ENCODE peak calls at places on chromosomes 3 and 15, in six cellular contexts. Q is cardiac fibroblast; I is COR-L47; V is anterior cingulate cortex; Z is WERI-Rb-1; M is activated CD4-positive, alpha-beta T cell treated with anti-CD3 and anti-CD28 coated beads, Interleukin-2, amount 50 U/mL, for 48 hours. B is an unnamed sample.
A peak's percentile ranks its signal among the peaks of the same experiment; 100 is the strongest.

GRCh38 chr3:84680700-84681099 is 278.1 kb upstream of the CADM2 start:
- DNase-seq in I (no peak), Z (no peak), M (no peak), Q (no peak), V (no peak), B (no peak)

GRCh38 chr3:30458376-30458775 is 148.0 kb upstream of the TGFBR2 start:
- DNase-seq in I (no peak), Q (no peak), V (no peak), Z (no peak), M (no peak), B (no peak)

GRCh38 chr3:195549001-195549400 is 5.9 kb upstream of the PPP1R2 start:
- DNase-seq in Z (no peak), V (no peak), Q (no peak), M (no peak), I (no peak), B (no peak)

GRCh38 chr3:141431411-141432378 is 55.1 kb upstream of the RASA2 start:
- DNase-seq in Q (no peak), V (peak; percentile 18), Z (no peak), M (no peak), I (no peak), B (no peak)

GRCh38 chr15:95884276-95884675 is 446.2 kb upstream of the NR2F2 start:
- DNase-seq in Z (no peak), M (no peak), Q (no peak), I (no peak), V (no peak), B (no peak)

GRCh38 chr15:92687183-92687582 is 31.6 kb upstream of the FAM174B start:
- DNase-seq in Q (no peak), I (no peak), Z (no peak), M (no peak), V (no peak), B (no peak)

GRCh38 chr15:43958894-43959330 is 132.1 kb downstream of the WDR76 start:
- DNase-seq in I (no peak), Z (no peak), V (no peak), Q (peak; percentile 82), M (no peak), B (no peak)

GRCh38 chr3:194928183-194928736 is 242.6 kb downstream of the FAM43A start:
- DNase-seq in M (no peak), V (no peak), I (no peak), Z (no peak), Q (peak; percentile 66), B (no peak)

GRCh38 chr3:133276594-133276993 is 123.3 kb upstream of the BFSP2 start:
- DNase-seq in V (no peak), M (no peak), Q (no peak), I (no peak), Z (peak; percentile 25), B (no peak)

GRCh38 chr3:95123104-95123503 is 1060.2 kb downstream of the NSUN3 start:
- DNase-seq in V (no peak), Q (no peak), Z (no peak), I (no peak), M (no peak), B (no peak)

GRCh38 chr3:129688310-129688895 is 81.9 kb upstream of the PLXND1 start:
- DNase-seq in Q (peak; percentile 69), V (peak; percentile 79), I (peak; percentile 96), M (no peak), Z (peak; percentile 32), B (peak; percentile 56)

GRCh38 chr3:175404667-175405066 is 545.5 kb downstream of the NAALADL2 start:
- DNase-seq in Z (no peak), Q (no peak), V (no peak), M (no peak), I (no peak), B (no peak)

GRCh38 chr15:57213783-57214366 is 162.4 kb upstream of the CGNL1 start:
- DNase-seq in Z (no peak), I (peak; percentile 72), M (no peak), V (no peak), Q (peak; percentile 74), B (peak; percentile 35)

GRCh38 chr3:159919873-159920272 is 68.8 kb upstream of the IL12A start:
- DNase-seq in V (no peak), M (no peak), I (no peak), Q (peak; percentile 70), Z (no peak), B (no peak)

GRCh38 chr15:80599359-80599758 is 95.8 kb upstream of the ABHD17C start:
- DNase-seq in Z (no peak), V (no peak), M (no peak), I (no peak), Q (peak; percentile 91), B (no peak)

GRCh38 chr15:25176991-25177954 is 222.5 kb downstream of the SNRPN start:
- DNase-seq in V (no peak), I (no peak), Q (no peak), Z (peak; percentile 1), M (no peak), B (no peak)

GRCh38 chr3:45546223-45546622 is 48.3 kb upstream of the LIMD1 start:
- DNase-seq in I (no peak), Q (no peak), V (no peak), Z (no peak), M (no peak), B (no peak)

GRCh38 chr3:185823280-185824044 is 1.4 kb downstream of the IGF2BP2 start:
- DNase-seq in Q (peak; percentile 60), V (no peak), M (peak; percentile 25), Z (peak; percentile 51), I (no peak), B (no peak)

GRCh38 chr15:50431204-50431603 is 7.0 kb downstream of the USP8 start:
- DNase-seq in Z (no peak), Q (peak; percentile 22), M (no peak), I (no peak), V (no peak), B (no peak)

GRCh38 chr15:74445816-74446763 is 12.3 kb upstream of the SEMA7A start:
- DNase-seq in M (no peak), Z (no peak), I (no peak), Q (no peak), V (no peak), B (no peak)

B was measured in LNCaP clone FGC.